ENCODE peak calls at places on chromosomes 12 and 14, in five cellular contexts. I is H7, G is heart right ventricle, Q is NB4, L is transverse colon. Y is an unnamed sample.

GRCh38 chr14:52913271-52913670 is 37.6 kb downstream of the FERMT2 start:
- DNase-seq in I (no peak), G (no peak), Q (no peak), L (no peak), Y (no peak)

GRCh38 chr12:3202734-3203446 is 125.7 kb downstream of the TSPAN9 start:
- DNase-seq in I (peak; percentile 93), G (peak; percentile 71), Q (peak; percentile 49), L (peak; percentile 39), Y (no peak)

GRCh38 chr14:68691031-68691864 is 101.6 kb downstream of the ZFP36L1 start:
- DNase-seq in I (peak; percentile 86), G (no peak), Q (no peak), L (no peak), Y (no peak)

GRCh38 chr14:68789002-68789797 is 3.7 kb downstream of the ZFP36L1 start:
- DNase-seq in I (peak; percentile 87), G (peak; percentile 88), Q (peak; percentile 86), L (peak; percentile 91), Y (no peak)

GRCh38 chr12:6333029-6333428 is 8.8 kb downstream of the TNFRSF1A start:
- DNase-seq in I (no peak), G (no peak), Q (peak; percentile 69), L (no peak), Y (no peak)

GRCh38 chr14:81940636-81941035 is 407.0 kb upstream of the SEL1L start:
- DNase-seq in I (no peak), G (no peak), Q (no peak), L (no peak), Y (no peak)

GRCh38 chr14:24903337-24903736 is 146.6 kb downstream of the STXBP6 start:
- DNase-seq in I (no peak), G (no peak), Q (no peak), L (no peak), Y (peak; percentile 29)

GRCh38 chr12:41724216-41724615 is 420.5 kb downstream of the GXYLT1 start:
- DNase-seq in I (no peak), G (no peak), Q (peak; percentile 48), L (no peak), Y (no peak)

GRCh38 chr12:65492997-65493892 is 214.8 kb downstream of the MSRB3 start:
- DNase-seq in I (no peak), G (no peak), Q (peak; percentile 28), L (no peak), Y (no peak)

GRCh38 chr12:122526683-122527477 is at the start of the genes KNTC1 and RSRC2:
- DNase-seq in I (peak; percentile 93), G (peak; percentile 100), Q (peak; percentile 100), L (peak; percentile 99), Y (peak; percentile 99)

GRCh38 chr14:105064721-105065143 is 498 bp downstream of the GPR132 start:
- DNase-seq in I (no peak), G (peak; percentile 13), Q (peak; percentile 35), L (peak; percentile 47), Y (no peak)

GRCh38 chr12:1595690-1596347 is 1.4 kb upstream of the FBXL14 start:
- DNase-seq in I (no peak), G (no peak), Q (no peak), L (peak; percentile 33), Y (no peak)

GRCh38 chr12:103957865-103958388 is 7.7 kb upstream of the TDG start:
- DNase-seq in I (no peak), G (no peak), Q (no peak), L (no peak), Y (no peak)
- H3K4me3 ChIP-seq in I (peak overlapping the region; percentile 95), G (peak overlapping the region; percentile 89), Q (peak overlapping the region; percentile 95), L (peak overlapping the region; percentile 69), Y (peak overlapping the region; percentile 97)

GRCh38 chr12:12315838-12316237 is 34.2 kb downstream of the MANSC1 start:
- DNase-seq in I (no peak), G (no peak), Q (no peak), L (no peak), Y (no peak)

GRCh38 chr12:12323606-12324005 is 26.4 kb downstream of the MANSC1 start:
- DNase-seq in I (no peak), G (no peak), Q (no peak), L (no peak), Y (no peak)

GRCh38 chr12:12323118-12323517 is 26.9 kb downstream of the MANSC1 start:
- DNase-seq in I (no peak), G (no peak), Q (no peak), L (no peak), Y (no peak)

DNA sequence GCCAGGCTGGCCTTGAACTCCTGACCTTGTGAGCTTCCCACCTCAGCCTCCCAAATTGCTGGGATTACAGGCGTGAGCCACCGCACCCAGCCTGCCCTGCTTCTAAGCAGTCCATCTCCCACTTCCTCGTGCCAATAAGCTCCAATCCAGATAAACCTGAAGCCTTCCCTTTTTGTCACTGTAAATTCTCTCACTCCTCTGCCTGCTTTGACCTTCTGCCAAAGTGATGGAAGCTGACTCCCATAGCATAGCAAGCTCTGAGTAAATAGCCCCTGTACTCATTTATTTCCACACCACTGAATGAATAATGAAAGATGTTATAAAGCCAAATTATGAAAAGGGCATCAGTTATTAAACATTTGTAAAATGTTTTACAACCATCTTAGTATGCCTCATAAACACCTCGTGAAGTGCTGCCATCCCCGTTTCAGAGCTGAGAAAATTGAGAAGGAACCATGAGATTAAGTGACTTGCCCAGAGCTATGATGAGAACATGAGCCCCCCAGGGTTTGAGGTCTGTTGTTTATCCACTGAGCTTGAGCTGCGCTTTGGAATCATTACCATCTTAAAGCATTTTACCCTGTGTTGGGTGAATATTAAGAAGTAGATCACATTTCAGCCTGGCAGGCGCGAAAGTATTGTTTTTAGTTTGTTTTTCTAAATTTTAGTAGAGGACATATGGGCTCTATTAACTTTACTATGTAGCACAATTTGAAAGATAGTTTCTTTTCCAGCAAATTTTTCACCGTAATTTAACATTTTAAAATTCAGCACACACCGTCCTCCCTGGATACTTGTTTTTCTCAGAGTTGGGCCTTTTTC is 30.3 kb downstream of the MANSC1 start:
- DNase-seq in I (peak; percentile 58), G (no peak), Q (no peak), L (peak; percentile 22), Y (no peak)
- H3K4me3 ChIP-seq in I (no peak overlapping the region), G (peak overlapping the region; percentile 5), Q (no peak overlapping the region), L (peak overlapping the region; percentile 0), Y (peak overlapping the region; percentile 9)

DNA sequence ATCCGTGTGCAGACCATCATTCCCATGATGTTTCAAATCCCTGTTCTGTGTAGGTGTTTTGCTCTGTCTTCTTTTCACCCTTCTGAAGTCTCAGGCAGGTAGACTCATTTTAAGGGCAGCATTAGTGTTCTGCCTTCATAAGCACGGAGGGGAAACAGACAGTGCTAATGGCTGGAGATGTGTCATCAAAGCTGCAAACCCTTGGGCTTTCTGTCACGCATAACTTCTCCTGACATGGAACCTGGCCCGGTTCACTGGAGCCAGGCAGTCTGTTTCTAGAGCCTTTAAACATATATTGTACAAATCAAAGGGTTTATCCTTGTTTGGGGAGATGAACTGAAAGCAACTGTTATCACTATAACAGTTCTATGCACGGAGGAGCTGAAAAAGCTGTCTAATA is 141.4 kb downstream of the TMEM132D start:
- DNase-seq in I (no peak), G (no peak), Q (no peak), L (no peak), Y (no peak)
- H3K4me3 ChIP-seq in I (no peak overlapping the region), G (no peak overlapping the region), Q (no peak overlapping the region), L (no peak overlapping the region), Y (no peak overlapping the region)

DNA sequence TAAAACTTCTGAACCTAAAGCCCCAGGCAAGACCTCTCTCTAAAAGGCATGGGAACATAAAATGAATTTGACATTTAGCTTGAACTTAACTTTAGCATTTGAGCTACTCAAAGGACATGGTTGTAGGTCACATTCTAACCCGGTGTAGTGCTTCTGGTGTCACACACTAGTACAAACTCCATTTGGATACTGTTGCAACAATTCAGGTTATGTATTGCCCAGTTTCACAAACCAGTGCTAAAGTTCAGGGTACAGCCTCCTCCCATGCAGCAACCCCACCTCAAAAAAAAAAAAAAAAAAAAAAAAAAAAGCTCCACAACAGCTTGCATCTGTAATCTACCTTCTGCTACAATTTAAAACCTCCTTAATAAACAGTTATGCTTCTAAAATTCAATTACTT is 7.8 kb downstream of the PPTC7 start:
- DNase-seq in I (no peak), G (no peak), Q (peak; percentile 38), L (no peak), Y (no peak)
- H3K4me3 ChIP-seq in I (no peak overlapping the region), G (no peak overlapping the region), Q (no peak overlapping the region), L (no peak overlapping the region), Y (no peak overlapping the region)

GRCh38 chr12:98895086-98895651 is 250.1 kb downstream of the APAF1 start:
- DNase-seq in I (peak; percentile 82), G (no peak), Q (no peak), L (no peak), Y (no peak)
- H3K4me3 ChIP-seq in I (peak overlapping the region; percentile 43), G (peak overlapping the region; percentile 31), Q (no peak overlapping the region), L (peak overlapping the region; percentile 11), Y (no peak overlapping the region)

GRCh38 chr12:49984476-49984890 is 11.7 kb downstream of the AQP6 start:
- DNase-seq in I (peak; percentile 5), G (no peak), Q (no peak), L (no peak), Y (no peak)

GRCh38 chr12:49985981-49986380 is 13.2 kb downstream of the AQP6 start:
- DNase-seq in I (no peak), G (no peak), Q (no peak), L (no peak), Y (no peak)

GRCh38 chr12:49982246-49983229 is 9.8 kb downstream of the AQP6 start:
- DNase-seq in I (no peak), G (no peak), Q (peak; percentile 60), L (no peak), Y (no peak)

GRCh38 chr12:49984960-49985359 is 12.2 kb downstream of the AQP6 start:
- DNase-seq in I (no peak), G (no peak), Q (no peak), L (no peak), Y (no peak)

GRCh38 chr12:49983892-49984291 is 11.1 kb downstream of the AQP6 start:
- DNase-seq in I (peak; percentile 8), G (no peak), Q (no peak), L (no peak), Y (peak; percentile 82)
- H3K4me3 ChIP-seq in I (no peak overlapping the region), G (no peak overlapping the region), Q (no peak overlapping the region), L (no peak overlapping the region), Y (no peak overlapping the region)